ENCODE peak calls at places on chromosomes 11 and 22, in five cellular contexts. I is lower lobe of right lung, C is right atrium auricular region, G is neural progenitor cell, O is HL-60. U is an unnamed sample.

GRCh38 chr11:18526521-18527296 is at the start of gene TSG101:
- DNase-seq in C (peak), I (peak), O (peak), G (peak), U (peak)

GRCh38 chr11:394034-394857 is at the start of gene PKP3:
- DNase-seq in I (peak), O (no peak), C (no peak), G (peak), U (peak)

GRCh38 chr11:42521994-42522393 is 789.8 kb upstream of the API5 start:
- DNase-seq in C (no peak), G (peak), O (no peak), I (no peak), U (peak)

GRCh38 chr11:24264868-24265267 is 232.0 kb upstream of the LUZP2 start:
- DNase-seq in I (no peak), O (no peak), G (no peak), C (no peak), U (no peak)

GRCh38 chr11:18321622-18321990 is 334 bp downstream of the HPS5 start:
- DNase-seq in O (no peak), G (no peak), I (no peak), C (no peak), U (no peak)

GRCh38 chr11:66432597-66432996 is 6.1 kb downstream of the MRPL11 start:
- DNase-seq in I (no peak), O (peak), G (no peak), C (no peak), U (no peak)

GRCh38 chr11:117794144-117794543 is 2.9 kb downstream of the DSCAML1 start:
- DNase-seq in I (no peak), O (no peak), C (no peak), G (no peak), U (no peak)

GRCh38 chr11:65128182-65129145 is 5.9 kb downstream of the SYVN1 start:
- DNase-seq in O (no peak), I (no peak), C (no peak), G (no peak), U (no peak)

GRCh38 chr22:45195616-45196015 is 31.9 kb downstream of the NUP50 start:
- DNase-seq in I (no peak), C (no peak), G (no peak), O (no peak), U (no peak)

GRCh38 chr22:45163417-45164216 is at the start of gene NUP50:
- DNase-seq in C (peak), I (peak), O (peak), G (peak), U (peak)

GRCh38 chr11:1968454-1968995 is 21.4 kb downstream of the MRPL23 start:
- DNase-seq in C (peak), I (peak), G (no peak), O (no peak), U (no peak)
- H3K4me3 ChIP-seq in C (no peak), I (no peak), G (no peak), O (no peak), U (no peak)

GRCh38 chr11:68038718-68039525 is at the start of gene TCIRG1:
- DNase-seq in G (peak), I (peak), O (peak), C (peak), U (peak)
- TF ChIP-seq CTCF in G (no peak), I (no peak), O (no peak), C (no peak), U (no peak)

DNA sequence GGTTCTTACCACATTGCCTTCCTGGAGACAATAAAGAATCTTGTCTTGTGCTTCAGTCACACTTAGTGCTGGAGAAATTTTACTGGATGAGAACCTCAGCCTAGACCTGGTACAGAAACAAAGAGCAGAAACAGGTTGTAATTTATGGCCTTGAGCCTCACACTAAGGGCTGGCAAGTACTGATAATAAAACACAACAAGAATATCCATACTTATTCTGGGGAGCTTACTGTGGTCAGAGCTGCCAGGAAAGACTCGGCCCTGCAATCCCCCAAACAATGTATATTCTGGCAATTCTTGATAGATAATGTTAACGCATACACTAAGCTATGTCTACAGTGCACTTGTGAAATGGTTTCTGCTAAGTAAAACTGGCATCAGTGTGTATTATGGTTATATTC is 9.7 kb downstream of the SNX19 start:
- DNase-seq in G (no peak), I (no peak), C (no peak), O (no peak), U (no peak)
- H3K4me3 ChIP-seq in G (no peak), I (no peak), C (no peak), O (no peak), U (no peak)

DNA sequence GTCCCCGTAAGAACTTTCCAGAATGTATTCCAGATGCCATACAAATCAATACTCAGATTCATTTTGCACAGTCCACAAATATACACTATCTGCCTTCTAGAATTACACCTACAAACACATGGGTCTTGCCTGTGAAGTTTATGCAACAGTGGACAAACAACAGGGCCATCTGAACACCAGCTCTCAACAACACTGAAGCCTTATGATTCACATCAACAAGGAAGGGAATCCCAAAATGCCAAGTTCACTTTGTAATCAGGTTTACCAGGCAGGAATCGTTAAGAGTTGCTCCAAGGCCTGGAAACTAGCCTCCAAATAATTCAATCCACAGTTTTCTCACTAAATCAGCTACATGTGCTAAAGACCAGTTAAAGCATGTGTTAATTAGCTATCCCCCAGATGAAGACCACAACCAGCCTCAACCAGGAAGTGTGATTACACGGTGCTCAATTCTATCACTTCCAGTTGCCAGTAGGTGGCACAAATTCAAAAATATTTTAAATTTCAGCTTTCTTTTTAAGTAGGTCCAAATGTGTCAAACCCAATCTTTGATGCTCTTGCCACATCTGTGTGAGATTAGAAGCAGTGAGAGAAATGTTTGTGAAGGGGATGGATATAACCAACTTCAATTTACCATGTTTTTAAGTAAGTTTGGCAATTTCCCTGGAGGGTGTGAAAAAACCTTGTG is 139.1 kb upstream of the BDNF start:
- DNase-seq in G (no peak), I (no peak), C (no peak), O (no peak), U (peak)
- TF ChIP-seq CTCF in G (peak), I (no peak), C (no peak), O (peak), U (peak)

GRCh38 chr11:61327669-61328071 is 5.2 kb downstream of the DDB1 start:
- DNase-seq in C (no peak), O (no peak), G (no peak), I (no peak), U (peak)
- H3K4me3 ChIP-seq in C (no peak), O (no peak), G (no peak), I (no peak), U (no peak)

DNA sequence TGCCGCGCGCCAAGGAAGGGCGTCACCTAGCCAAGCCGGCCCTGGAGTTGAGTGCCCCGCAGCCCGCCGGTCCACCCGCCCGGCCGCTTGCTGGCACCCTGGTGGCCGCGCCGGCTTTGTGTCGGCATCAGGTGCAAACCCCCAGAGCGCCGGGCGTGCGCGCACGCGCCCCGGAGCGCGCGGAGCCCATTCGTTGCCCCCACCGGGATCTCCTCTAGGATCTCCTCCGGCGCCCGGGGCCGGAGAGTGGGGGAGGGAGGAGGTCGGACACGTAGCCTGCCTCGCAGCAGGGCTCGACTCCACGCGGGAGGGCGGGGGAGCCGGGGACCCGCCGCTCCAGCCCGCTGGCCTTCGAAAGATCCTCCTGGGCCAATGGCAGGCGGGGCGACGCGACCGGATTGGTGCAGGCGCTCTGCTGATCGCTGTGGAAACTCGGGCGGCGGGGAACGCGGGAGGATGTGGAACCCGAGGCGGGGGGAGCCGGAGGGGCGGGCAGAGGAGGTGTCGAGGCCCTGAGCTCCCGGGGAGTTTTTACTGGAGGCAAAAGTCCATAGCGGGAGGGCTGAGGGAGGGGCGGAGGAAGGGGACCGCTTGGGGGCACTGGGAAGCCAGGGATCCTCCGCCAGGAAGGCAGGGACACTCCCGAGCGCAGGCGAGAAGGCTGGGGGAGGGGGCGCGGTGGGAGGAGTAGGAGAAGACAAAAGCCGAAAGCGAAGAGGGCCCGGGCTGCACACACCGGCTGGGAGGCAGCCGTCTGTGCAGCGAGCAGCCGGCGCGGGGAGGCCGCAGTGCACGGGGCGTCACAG is at the start of gene FADS2:
- DNase-seq in G (peak), C (peak), O (peak), I (peak), U (peak)
- TF ChIP-seq CTCF in G (no peak), C (no peak), O (no peak), I (no peak), U (peak)

GRCh38 chr11:123429336-123429735 is 733 bp upstream of the GRAMD1B start:
- DNase-seq in I (no peak), C (no peak), G (no peak), O (no peak), U (peak)
- H3K4me3 ChIP-seq in I (no peak), C (no peak), G (peak), O (no peak), U (no peak)

DNA sequence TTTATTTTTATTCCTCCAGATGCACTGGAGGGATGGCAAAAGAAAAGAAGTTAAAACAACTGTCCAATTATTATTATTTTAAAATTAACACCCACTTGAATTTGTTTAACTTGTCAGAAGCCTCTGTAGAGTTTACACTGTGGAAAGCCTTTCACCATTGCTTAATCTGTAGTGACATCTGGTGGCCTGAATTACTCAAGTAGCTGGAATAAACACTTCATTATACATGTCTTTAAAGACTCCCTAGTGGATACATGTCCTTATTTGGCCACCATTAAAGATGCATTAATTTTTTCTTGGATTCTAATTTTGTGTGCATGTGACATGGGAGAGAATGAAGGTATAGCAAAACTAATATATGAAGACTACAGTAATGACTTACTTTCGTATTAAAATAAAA is 1496.5 kb downstream of the FAM181B start:
- DNase-seq in O (peak), C (no peak), G (peak), I (no peak), U (peak)
- TF ChIP-seq CTCF in O (no peak), C (no peak), G (peak), I (peak), U (no peak)